ENCODE peak calls at places on chromosome 3, in four cellular contexts. L is aorta; V is transverse colon; Y is CD8-positive, alpha-beta memory T cell. R is an unnamed sample. For H3K4me1, the result is how much of the 10 kb centered on the place peaks cover.

GRCh38 chr3:23113455-23114171 is 89.5 kb upstream of the UBE2E2 start:
- DNase-seq in L (no peak), V (no peak), Y (no peak), R (no peak)

GRCh38 chr3:45199837-45200648 is 26.0 kb downstream of the TMEM158 start:
- DNase-seq in L (no peak), V (peak), Y (no peak), R (no peak)

GRCh38 chr3:39107874-39108308 is 411 bp downstream of the TTC21A start:
- DNase-seq in L (no peak), V (no peak), Y (no peak), R (no peak)

GRCh38 chr3:148955544-148956346 is 35.6 kb upstream of the GYG1 start:
- DNase-seq in L (no peak), V (peak), Y (peak), R (peak)

GRCh38 chr3:43970351-43970750 is 271.3 kb upstream of the TOPAZ1 start:
- DNase-seq in L (no peak), V (no peak), Y (no peak), R (no peak)

GRCh38 chr3:18946524-18946923 is 201.8 kb upstream of the KCNH8 start:
- DNase-seq in L (no peak), V (no peak), Y (no peak), R (no peak)

GRCh38 chr3:170483485-170484262 is 65.0 kb downstream of the CLDN11 start:
- DNase-seq in L (no peak), V (no peak), Y (no peak), R (no peak)

GRCh38 chr3:38136807-38137614 is at the start of gene ACAA1:
- DNase-seq in L (peak), V (peak), Y (peak), R (peak)

GRCh38 chr3:175655366-175655765 is 796.2 kb downstream of the NAALADL2 start:
- DNase-seq in L (no peak), V (no peak), Y (no peak), R (no peak)

GRCh38 chr3:9231006-9231405 is 18.4 kb downstream of the SRGAP3 start:
- DNase-seq in L (no peak), V (no peak), Y (no peak), R (no peak)

GRCh38 chr3:50369271-50369670 is 9.9 kb upstream of the TMEM115 start:
- DNase-seq in L (no peak), V (no peak), Y (no peak), R (no peak)

GRCh38 chr3:195154793-195155535 is 116.0 kb downstream of the XXYLT1 start:
- DNase-seq in L (peak), V (peak), Y (no peak), R (no peak)
- H3K4me3 ChIP-seq in L (no peak), V (no peak), Y (no peak), R (no peak)

DNA sequence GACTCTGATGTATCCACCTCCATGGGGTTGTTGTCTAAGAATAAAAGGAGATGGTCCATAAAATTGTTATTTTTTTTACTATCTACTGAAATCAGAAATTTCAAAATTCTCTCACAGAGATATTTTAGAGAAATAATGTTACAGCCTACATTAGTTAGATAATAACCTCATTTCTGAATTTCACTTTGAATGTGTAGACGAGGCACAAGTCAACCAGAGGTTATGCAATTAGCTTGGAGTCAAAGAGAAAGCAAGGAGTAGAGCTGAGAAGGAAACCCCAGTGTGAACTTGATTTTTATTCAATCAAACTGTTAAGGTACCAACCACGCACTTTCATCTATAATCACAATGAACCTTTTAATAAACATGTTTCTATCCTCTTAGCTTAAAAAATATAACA is 403.3 kb downstream of the ZBTB20 start:
- DNase-seq in L (no peak), V (no peak), Y (no peak), R (no peak)
- H3K4me1 ChIP-seq in L (under half), V (under half), Y (under half), R (under half)

DNA sequence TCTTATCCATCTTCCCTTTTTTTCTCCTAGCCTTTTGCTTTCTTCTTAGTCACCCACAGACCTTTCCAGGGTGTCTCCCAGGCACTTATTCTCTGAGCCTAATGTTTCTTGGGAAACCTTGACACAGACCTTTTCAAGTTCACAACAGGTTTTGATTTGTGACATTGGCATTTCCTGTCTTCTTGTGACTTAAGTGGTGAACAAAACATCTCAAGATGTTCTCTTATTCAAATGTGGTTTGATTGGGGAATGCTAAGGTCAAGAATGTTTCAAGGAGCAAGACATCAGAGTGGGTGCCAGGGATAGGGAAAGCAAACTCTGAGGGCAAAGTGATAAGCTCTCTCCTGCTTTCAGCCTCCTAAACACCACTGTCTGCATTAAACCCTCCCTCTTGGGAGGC is 68.2 kb upstream of the GSK3B start:
- DNase-seq in L (no peak), V (no peak), Y (no peak), R (no peak)
- H3K4me3 ChIP-seq in L (no peak), V (no peak), Y (no peak), R (no peak)

GRCh38 chr3:128410669-128411573 is 55.8 kb downstream of the DNAJB8 start:
- DNase-seq in L (no peak), V (no peak), Y (no peak), R (no peak)

GRCh38 chr3:128411574-128412064 is 55.1 kb downstream of the DNAJB8 start:
- DNase-seq in L (no peak), V (no peak), Y (no peak), R (no peak)

GRCh38 chr3:128407986-128408692 is 58.6 kb downstream of the DNAJB8 start:
- DNase-seq in L (no peak), V (no peak), Y (no peak), R (no peak)

GRCh38 chr3:128408693-128409620 is 57.7 kb downstream of the DNAJB8 start:
- DNase-seq in L (no peak), V (no peak), Y (no peak), R (no peak)

DNA sequence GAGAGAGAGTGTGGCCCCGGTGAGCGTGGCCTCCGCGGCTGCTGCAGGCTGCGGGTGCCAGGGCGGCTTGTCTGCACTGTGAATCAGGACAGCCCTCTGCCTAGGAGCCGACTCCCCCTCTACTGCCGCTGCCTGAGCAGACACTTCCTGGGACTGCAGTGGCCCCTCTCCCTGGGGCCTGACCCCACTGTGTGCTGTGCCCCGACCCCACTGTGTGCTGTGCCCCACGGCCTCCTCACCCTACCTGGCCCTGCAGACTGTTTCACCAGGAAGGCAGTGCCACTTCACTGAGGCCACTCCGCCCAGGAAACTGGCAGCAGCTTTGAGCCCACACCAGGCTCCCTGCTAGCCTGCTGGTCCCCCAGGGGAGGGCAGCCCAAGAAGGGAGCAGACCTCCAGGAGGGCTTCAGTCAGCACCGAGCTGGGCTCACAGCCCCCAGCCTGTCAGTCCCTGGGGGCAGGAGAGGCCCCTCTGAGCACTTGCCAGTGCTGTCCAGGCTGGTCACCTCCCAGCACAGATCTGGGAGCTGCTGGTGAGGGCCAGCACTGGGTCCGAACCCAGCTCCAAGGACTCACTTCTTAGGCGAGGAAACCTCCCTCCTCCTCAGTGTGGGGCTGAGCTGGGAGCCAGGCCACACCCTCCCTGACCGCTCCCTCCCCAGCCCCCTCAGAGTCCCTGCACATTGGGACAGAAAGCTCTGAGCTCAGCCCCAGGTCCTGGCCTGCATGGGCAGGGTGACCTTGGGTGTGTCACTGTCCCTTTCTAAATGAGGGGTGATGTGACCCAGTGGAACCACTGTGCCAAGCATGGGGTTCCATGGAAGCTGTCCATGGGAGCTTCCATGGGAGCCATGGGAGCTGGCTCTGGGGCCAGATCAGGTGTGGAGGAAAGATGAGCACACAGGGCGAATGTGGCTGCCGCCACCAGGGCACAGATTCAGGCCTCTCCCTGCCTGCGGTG is 56.8 kb downstream of the DNAJB8 start:
- DNase-seq in L (no peak), V (no peak), Y (no peak), R (no peak)
- H3K4me1 ChIP-seq in L (under half), V (under half), Y (under half), R (under half)

GRCh38 chr3:123282461-123282860 is 80.7 kb downstream of the SEC22A start:
- DNase-seq in L (no peak), V (no peak), Y (no peak), R (no peak)
- H3K4me3 ChIP-seq in L (no peak), V (no peak), Y (no peak), R (no peak)

DNA sequence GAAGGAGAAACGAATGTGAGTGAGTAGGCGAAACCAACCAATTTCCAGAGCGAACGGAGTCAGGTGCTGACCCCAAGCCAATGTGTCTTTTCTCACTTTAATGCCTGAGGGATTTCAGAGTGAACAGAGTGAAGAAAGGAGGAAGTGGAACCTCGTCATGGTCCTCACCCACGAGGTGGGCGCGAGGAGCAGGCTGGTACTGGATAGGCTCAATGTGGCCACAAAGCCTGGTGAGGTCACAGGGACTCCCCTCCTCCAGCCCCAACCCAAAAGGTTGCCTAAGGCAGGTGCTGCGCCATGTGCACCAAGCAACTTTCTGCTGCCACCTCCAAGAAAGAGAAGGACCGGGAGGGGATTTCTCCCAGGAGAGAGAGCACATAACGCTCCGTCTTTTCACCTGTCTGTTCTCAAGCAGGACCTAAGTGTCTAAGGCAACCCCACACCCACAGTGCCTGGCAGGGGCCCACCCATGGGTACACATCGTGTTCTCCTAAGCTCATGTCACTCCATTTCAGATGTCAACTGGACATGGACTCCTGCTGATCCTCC is 3.8 kb downstream of the NRROS start:
- DNase-seq in L (no peak), V (peak), Y (peak), R (peak)
- H3K4me1 ChIP-seq in L (under half), V (under half), Y (half or more), R (half or more)

GRCh38 chr3:129068291-129068886 is 7.8 kb downstream of the GP9 start:
- DNase-seq in L (no peak), V (no peak), Y (no peak), R (no peak)
- H3K4me3 ChIP-seq in L (no peak), V (no peak), Y (no peak), R (no peak)

GRCh38 chr3:167723872-167724271 is 10.8 kb downstream of the PDCD10 start:
- DNase-seq in L (no peak), V (no peak), Y (no peak), R (no peak)

GRCh38 chr3:167729591-167729990 is 5.1 kb downstream of the PDCD10 start:
- DNase-seq in L (no peak), V (no peak), Y (no peak), R (no peak)

GRCh38 chr3:167731393-167731792 is 3.3 kb downstream of the PDCD10 start:
- DNase-seq in L (no peak), V (no peak), Y (no peak), R (no peak)

GRCh38 chr3:167728631-167729335 is 5.9 kb downstream of the PDCD10 start:
- DNase-seq in L (no peak), V (no peak), Y (no peak), R (no peak)

DNA sequence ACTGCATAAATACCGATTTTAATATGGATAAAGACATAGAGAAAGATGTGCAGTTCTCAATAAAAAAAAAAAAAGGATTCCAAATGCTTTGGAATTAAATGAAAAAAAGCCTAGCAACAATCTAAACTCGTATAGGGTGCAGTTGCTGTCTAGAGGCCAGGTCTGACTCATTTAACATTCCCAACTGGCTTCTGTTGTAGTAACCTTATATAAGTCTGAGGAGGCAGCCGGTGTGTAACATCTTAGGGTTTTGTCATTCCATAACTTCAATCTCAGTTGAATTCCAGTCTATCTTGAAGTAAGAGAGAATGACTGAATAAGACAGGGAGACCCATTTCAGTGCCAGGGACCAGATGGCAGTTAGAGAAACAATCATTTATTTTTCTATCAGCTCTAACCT is 6.5 kb downstream of the PDCD10 start:
- DNase-seq in L (no peak), V (no peak), Y (no peak), R (no peak)
- H3K4me1 ChIP-seq in L (under half), V (under half), Y (half or more), R (half or more)

GRCh38 chr3:42028474-42028873 is 62.7 kb upstream of the TRAK1 start:
- DNase-seq in L (no peak), V (no peak), Y (no peak), R (no peak)

GRCh38 chr3:42023380-42023779 is 61.5 kb upstream of the ULK4 start:
- DNase-seq in L (no peak), V (no peak), Y (no peak), R (no peak)

GRCh38 chr3:42022355-42022754 is 60.5 kb upstream of the ULK4 start:
- DNase-seq in L (no peak), V (no peak), Y (no peak), R (no peak)

GRCh38 chr3:42025388-42026138 is 63.7 kb upstream of the ULK4 start:
- DNase-seq in L (peak), V (peak), Y (no peak), R (no peak)

GRCh38 chr3:42024578-42025387 is 62.9 kb upstream of the ULK4 start:
- DNase-seq in L (no peak), V (no peak), Y (no peak), R (no peak)
- H3K4me3 ChIP-seq in L (no peak), V (no peak), Y (no peak), R (no peak)

R was measured in CD4-positive, alpha-beta memory T cell.